ENCODE peak calls at places on chromosome 10, in seven cellular contexts. One of them, this sample, is unnamed.

GRCh38 chr10:90424730-90425129 is 433.1 kb downstream of the HTR7 start:
- DNase-seq in cardiac muscle cell: no peak
- DNase-seq in endothelial cell of umbilical vein: peak; percentile 15
- DNase-seq in pancreas: no peak
- DNase-seq in uterus: no peak
- DNase-seq in HFF-Myc: no peak
- DNase-seq in fibroblast of lung: peak; percentile 68
- DNase-seq in this sample: no peak

GRCh38 chr10:12194752-12195271 is 879 bp downstream of the NUDT5 start:
- DNase-seq in HFF-Myc: no peak
- DNase-seq in pancreas: peak; percentile 19
- DNase-seq in uterus: peak; percentile 24
- DNase-seq in endothelial cell of umbilical vein: peak; percentile 50
- DNase-seq in cardiac muscle cell: peak; percentile 14
- DNase-seq in fibroblast of lung: peak; percentile 36
- DNase-seq in this sample: no peak

GRCh38 chr10:11830836-11831519 is 7.8 kb downstream of the PROSER2 start:
- DNase-seq in fibroblast of lung: peak; percentile 57
- DNase-seq in endothelial cell of umbilical vein: no peak
- DNase-seq in HFF-Myc: no peak
- DNase-seq in pancreas: peak; percentile 52
- DNase-seq in uterus: no peak
- DNase-seq in cardiac muscle cell: peak; percentile 20
- DNase-seq in this sample: no peak

GRCh38 chr10:71999360-72000072 is 35.3 kb downstream of the CHST3 start:
- DNase-seq in pancreas: no peak
- DNase-seq in uterus: peak; percentile 95
- DNase-seq in HFF-Myc: no peak
- DNase-seq in fibroblast of lung: peak; percentile 76
- DNase-seq in endothelial cell of umbilical vein: peak; percentile 55
- DNase-seq in cardiac muscle cell: no peak
- DNase-seq in this sample: no peak

GRCh38 chr10:82037076-82037475 is 162.1 kb downstream of the NRG3 start:
- DNase-seq in uterus: no peak
- DNase-seq in fibroblast of lung: no peak
- DNase-seq in cardiac muscle cell: no peak
- DNase-seq in HFF-Myc: no peak
- DNase-seq in pancreas: no peak
- DNase-seq in endothelial cell of umbilical vein: no peak
- DNase-seq in this sample: peak; percentile 26

GRCh38 chr10:90969947-90970673 is 49.2 kb upstream of the ANKRD1 start:
- DNase-seq in fibroblast of lung: peak; percentile 83
- DNase-seq in cardiac muscle cell: peak; percentile 9
- DNase-seq in HFF-Myc: no peak
- DNase-seq in pancreas: no peak
- DNase-seq in uterus: no peak
- DNase-seq in endothelial cell of umbilical vein: no peak
- DNase-seq in this sample: peak; percentile 8

GRCh38 chr10:17452060-17452894 is 2.1 kb downstream of the ST8SIA6 start:
- DNase-seq in fibroblast of lung: no peak
- DNase-seq in cardiac muscle cell: no peak
- DNase-seq in uterus: no peak
- DNase-seq in endothelial cell of umbilical vein: no peak
- DNase-seq in HFF-Myc: no peak
- DNase-seq in pancreas: no peak
- DNase-seq in this sample: no peak

GRCh38 chr10:43160067-43160918 is 22.0 kb downstream of the CSGALNACT2 start:
- DNase-seq in pancreas: no peak
- DNase-seq in uterus: no peak
- DNase-seq in cardiac muscle cell: no peak
- DNase-seq in endothelial cell of umbilical vein: peak; percentile 51
- DNase-seq in fibroblast of lung: peak; percentile 91
- DNase-seq in HFF-Myc: no peak
- DNase-seq in this sample: no peak

GRCh38 chr10:110746254-110746826 is 102.2 kb downstream of the RBM20 start:
- DNase-seq in endothelial cell of umbilical vein: peak; percentile 81
- DNase-seq in pancreas: peak; percentile 87
- DNase-seq in fibroblast of lung: peak; percentile 56
- DNase-seq in cardiac muscle cell: peak; percentile 81
- DNase-seq in uterus: peak; percentile 65
- DNase-seq in HFF-Myc: peak; percentile 45
- DNase-seq in this sample: peak; percentile 69

GRCh38 chr10:6507311-6507710 is 72.8 kb downstream of the PRKCQ start:
- DNase-seq in cardiac muscle cell: no peak
- DNase-seq in endothelial cell of umbilical vein: no peak
- DNase-seq in fibroblast of lung: no peak
- DNase-seq in uterus: no peak
- DNase-seq in pancreas: no peak
- DNase-seq in HFF-Myc: no peak
- DNase-seq in this sample: no peak

GRCh38 chr10:35822316-35822715 is 180.2 kb upstream of the FZD8 start:
- DNase-seq in pancreas: peak; percentile 25
- DNase-seq in fibroblast of lung: peak; percentile 56
- DNase-seq in HFF-Myc: peak; percentile 3
- DNase-seq in cardiac muscle cell: peak; percentile 62
- DNase-seq in endothelial cell of umbilical vein: no peak
- DNase-seq in uterus: peak; percentile 24
- DNase-seq in this sample: no peak

GRCh38 chr10:124564881-124565280 is 103.3 kb downstream of the LHPP start:
- DNase-seq in HFF-Myc: no peak
- DNase-seq in pancreas: no peak
- DNase-seq in endothelial cell of umbilical vein: no peak
- DNase-seq in fibroblast of lung: no peak
- DNase-seq in cardiac muscle cell: no peak
- DNase-seq in uterus: no peak
- DNase-seq in this sample: no peak

GRCh38 chr10:88745633-88746032 is 14.2 kb upstream of the LIPN start:
- DNase-seq in cardiac muscle cell: no peak
- DNase-seq in HFF-Myc: no peak
- DNase-seq in uterus: no peak
- DNase-seq in endothelial cell of umbilical vein: no peak
- DNase-seq in pancreas: no peak
- DNase-seq in fibroblast of lung: no peak
- DNase-seq in this sample: no peak

GRCh38 chr10:132977807-132978206 is 35.4 kb upstream of the CFAP46 start:
- DNase-seq in HFF-Myc: no peak
- DNase-seq in endothelial cell of umbilical vein: no peak
- DNase-seq in pancreas: no peak
- DNase-seq in uterus: no peak
- DNase-seq in cardiac muscle cell: no peak
- DNase-seq in fibroblast of lung: no peak
- DNase-seq in this sample: no peak

GRCh38 chr10:103770139-103770538 is 85.2 kb downstream of the SH3PXD2A start:
- DNase-seq in cardiac muscle cell: no peak
- DNase-seq in pancreas: no peak
- DNase-seq in endothelial cell of umbilical vein: no peak
- DNase-seq in fibroblast of lung: no peak
- DNase-seq in HFF-Myc: no peak
- DNase-seq in uterus: no peak
- DNase-seq in this sample: no peak

GRCh38 chr10:110208614-110209398 is 1.4 kb downstream of the MXI1 start:
- DNase-seq in pancreas: no peak
- DNase-seq in fibroblast of lung: peak; percentile 27
- DNase-seq in uterus: peak; percentile 48
- DNase-seq in endothelial cell of umbilical vein: peak; percentile 10
- DNase-seq in cardiac muscle cell: peak; percentile 51
- DNase-seq in HFF-Myc: no peak
- DNase-seq in this sample: no peak

GRCh38 chr10:131021246-131021895 is 290.1 kb downstream of the TCERG1L start:
- DNase-seq in cardiac muscle cell: no peak
- DNase-seq in uterus: no peak
- DNase-seq in pancreas: peak; percentile 91
- DNase-seq in endothelial cell of umbilical vein: no peak
- DNase-seq in fibroblast of lung: no peak
- DNase-seq in HFF-Myc: no peak
- DNase-seq in this sample: no peak

GRCh38 chr10:93471110-93471651 is 11.0 kb downstream of the MYOF start:
- DNase-seq in uterus: peak; percentile 60
- DNase-seq in endothelial cell of umbilical vein: peak; percentile 97
- DNase-seq in cardiac muscle cell: no peak
- DNase-seq in pancreas: no peak
- DNase-seq in HFF-Myc: peak; percentile 93
- DNase-seq in fibroblast of lung: peak; percentile 97
- DNase-seq in this sample: no peak

GRCh38 chr10:93464826-93465388 is 17.2 kb downstream of the MYOF start:
- DNase-seq in uterus: no peak
- DNase-seq in cardiac muscle cell: no peak
- DNase-seq in fibroblast of lung: peak; percentile 63
- DNase-seq in HFF-Myc: no peak
- DNase-seq in endothelial cell of umbilical vein: peak; percentile 49
- DNase-seq in pancreas: no peak
- DNase-seq in this sample: no peak

GRCh38 chr10:93469454-93469853 is 12.7 kb downstream of the MYOF start:
- DNase-seq in HFF-Myc: no peak
- DNase-seq in fibroblast of lung: no peak
- DNase-seq in endothelial cell of umbilical vein: no peak
- DNase-seq in pancreas: no peak
- DNase-seq in uterus: no peak
- DNase-seq in cardiac muscle cell: no peak
- DNase-seq in this sample: no peak

GRCh38 chr10:93465806-93466675 is 16.1 kb downstream of the MYOF start:
- DNase-seq in fibroblast of lung: peak; percentile 95
- DNase-seq in cardiac muscle cell: no peak
- DNase-seq in uterus: peak; percentile 88
- DNase-seq in pancreas: peak; percentile 78
- DNase-seq in endothelial cell of umbilical vein: peak; percentile 97
- DNase-seq in HFF-Myc: peak; percentile 95
- DNase-seq in this sample: peak; percentile 65

GRCh38 chr10:93468532-93469213 is 13.5 kb downstream of the MYOF start:
- DNase-seq in cardiac muscle cell: no peak
- DNase-seq in HFF-Myc: peak; percentile 92
- DNase-seq in uterus: peak; percentile 74
- DNase-seq in pancreas: no peak
- DNase-seq in endothelial cell of umbilical vein: peak; percentile 91
- DNase-seq in fibroblast of lung: peak; percentile 96
- DNase-seq in this sample: no peak
- TF ChIP-seq CTCF in cardiac muscle cell: no peak
- TF ChIP-seq CTCF in HFF-Myc: no peak
- TF ChIP-seq CTCF in uterus: no peak
- TF ChIP-seq CTCF in pancreas: no peak
- TF ChIP-seq CTCF in endothelial cell of umbilical vein: no peak
- TF ChIP-seq CTCF in fibroblast of lung: no peak
- TF ChIP-seq CTCF in this sample: no peak

DNA sequence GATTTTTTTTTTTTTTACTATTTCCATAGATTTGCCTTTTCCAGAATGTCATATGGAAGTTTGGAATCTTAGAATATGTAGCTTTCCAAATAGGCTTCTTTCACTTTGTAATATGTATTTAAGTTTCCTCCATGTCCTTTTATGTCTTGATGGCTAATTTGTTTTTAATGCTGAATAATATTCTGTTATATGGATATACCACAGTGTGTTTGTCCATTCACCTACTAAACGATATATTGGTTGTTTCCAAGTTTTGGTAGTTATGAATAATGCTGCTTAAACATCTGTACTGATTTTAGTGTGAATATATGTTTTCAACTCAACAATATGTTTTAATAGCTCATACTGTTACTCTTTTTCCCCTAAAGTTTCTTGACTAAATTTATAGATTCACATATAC is 669.8 kb upstream of the PCDH15 start:
- DNase-seq in pancreas: no peak
- DNase-seq in cardiac muscle cell: no peak
- DNase-seq in HFF-Myc: no peak
- DNase-seq in uterus: no peak
- DNase-seq in endothelial cell of umbilical vein: no peak
- DNase-seq in fibroblast of lung: no peak
- DNase-seq in this sample: no peak
- H3K4me3 ChIP-seq in pancreas: no peak overlapping the region
- H3K4me3 ChIP-seq in cardiac muscle cell: no peak overlapping the region
- H3K4me3 ChIP-seq in HFF-Myc: no peak overlapping the region
- H3K4me3 ChIP-seq in uterus: no peak overlapping the region
- H3K4me3 ChIP-seq in endothelial cell of umbilical vein: no peak overlapping the region
- H3K4me3 ChIP-seq in fibroblast of lung: no peak overlapping the region
- H3K4me3 ChIP-seq in this sample: no peak overlapping the region

GRCh38 chr10:99973190-99973589 is 36.6 kb downstream of the DNMBP start:
- DNase-seq in fibroblast of lung: no peak
- DNase-seq in pancreas: no peak
- DNase-seq in endothelial cell of umbilical vein: no peak
- DNase-seq in HFF-Myc: no peak
- DNase-seq in uterus: no peak
- DNase-seq in cardiac muscle cell: no peak
- DNase-seq in this sample: no peak
- TF ChIP-seq CTCF in fibroblast of lung: peak; percentile 47
- TF ChIP-seq CTCF in pancreas: no peak
- TF ChIP-seq CTCF in endothelial cell of umbilical vein: no peak
- TF ChIP-seq CTCF in HFF-Myc: no peak
- TF ChIP-seq CTCF in uterus: peak; percentile 21
- TF ChIP-seq CTCF in cardiac muscle cell: peak; percentile 42
- TF ChIP-seq CTCF in this sample: peak; percentile 22

GRCh38 chr10:79329529-79329928 is 17.7 kb upstream of the PPIF start:
- DNase-seq in endothelial cell of umbilical vein: no peak
- DNase-seq in cardiac muscle cell: no peak
- DNase-seq in HFF-Myc: no peak
- DNase-seq in pancreas: no peak
- DNase-seq in uterus: no peak
- DNase-seq in fibroblast of lung: no peak
- DNase-seq in this sample: no peak
- H3K4me3 ChIP-seq in endothelial cell of umbilical vein: no peak overlapping the region
- H3K4me3 ChIP-seq in cardiac muscle cell: no peak overlapping the region
- H3K4me3 ChIP-seq in HFF-Myc: no peak overlapping the region
- H3K4me3 ChIP-seq in pancreas: no peak overlapping the region
- H3K4me3 ChIP-seq in uterus: no peak overlapping the region
- H3K4me3 ChIP-seq in fibroblast of lung: no peak overlapping the region
- H3K4me3 ChIP-seq in this sample: no peak overlapping the region

GRCh38 chr10:31320179-31320597 is 1.2 kb downstream of the ZEB1 start:
- DNase-seq in fibroblast of lung: peak; percentile 48
- DNase-seq in pancreas: peak; percentile 19
- DNase-seq in endothelial cell of umbilical vein: no peak
- DNase-seq in HFF-Myc: no peak
- DNase-seq in cardiac muscle cell: peak; percentile 52
- DNase-seq in uterus: peak; percentile 55
- DNase-seq in this sample: no peak
- TF ChIP-seq CTCF in fibroblast of lung: no peak
- TF ChIP-seq CTCF in pancreas: no peak
- TF ChIP-seq CTCF in endothelial cell of umbilical vein: no peak
- TF ChIP-seq CTCF in HFF-Myc: no peak
- TF ChIP-seq CTCF in cardiac muscle cell: peak; percentile 1
- TF ChIP-seq CTCF in uterus: no peak
- TF ChIP-seq CTCF in this sample: peak; percentile 6

GRCh38 chr10:27746364-27747095 is 911 bp upstream of the MKX start:
- DNase-seq in fibroblast of lung: no peak
- DNase-seq in uterus: no peak
- DNase-seq in cardiac muscle cell: no peak
- DNase-seq in endothelial cell of umbilical vein: no peak
- DNase-seq in pancreas: no peak
- DNase-seq in HFF-Myc: no peak
- DNase-seq in this sample: no peak
- H3K4me3 ChIP-seq in fibroblast of lung: peak overlapping the region; percentile 38
- H3K4me3 ChIP-seq in uterus: peak overlapping the region; percentile 62
- H3K4me3 ChIP-seq in cardiac muscle cell: peak overlapping the region; percentile 45
- H3K4me3 ChIP-seq in endothelial cell of umbilical vein: no peak overlapping the region
- H3K4me3 ChIP-seq in pancreas: no peak overlapping the region
- H3K4me3 ChIP-seq in HFF-Myc: peak overlapping the region; percentile 96
- H3K4me3 ChIP-seq in this sample: no peak overlapping the region

DNA sequence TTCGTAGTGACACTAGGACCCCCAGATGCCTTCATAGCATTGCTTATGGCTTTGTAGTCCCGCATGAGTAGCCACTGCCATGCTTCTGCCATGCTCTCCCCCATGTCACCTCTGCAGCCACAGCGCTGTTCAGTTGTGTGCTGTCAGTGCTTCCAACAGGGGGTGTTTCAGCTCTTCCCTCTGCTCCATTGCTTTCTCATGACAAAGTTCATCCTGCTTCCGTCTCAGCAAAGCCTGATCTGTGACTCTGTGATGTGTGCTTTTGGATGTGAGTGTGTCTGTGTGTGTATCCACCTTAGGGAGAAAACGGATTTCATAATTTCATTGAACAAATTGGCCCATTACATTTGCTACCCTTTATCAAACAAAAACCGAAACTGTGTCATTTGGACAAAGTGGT is 134.9 kb upstream of the SAMD8 start:
- DNase-seq in uterus: no peak
- DNase-seq in cardiac muscle cell: no peak
- DNase-seq in endothelial cell of umbilical vein: no peak
- DNase-seq in HFF-Myc: no peak
- DNase-seq in pancreas: no peak
- DNase-seq in fibroblast of lung: no peak
- DNase-seq in this sample: no peak
- TF ChIP-seq CTCF in uterus: no peak
- TF ChIP-seq CTCF in cardiac muscle cell: no peak
- TF ChIP-seq CTCF in endothelial cell of umbilical vein: no peak
- TF ChIP-seq CTCF in HFF-Myc: no peak
- TF ChIP-seq CTCF in pancreas: no peak
- TF ChIP-seq CTCF in fibroblast of lung: no peak
- TF ChIP-seq CTCF in this sample: no peak

This sample was measured in LNCaP clone FGC.